ENCODE peak calls at places on chromosomes 3 and 15, in eight cellular contexts. G, E, K, S, D, N, B and M are unnamed samples.
A peak's percentile ranks its signal among the peaks of the same experiment; 100 is the strongest.

GRCh38 chr15:70132148-70132547 is 34.4 kb upstream of the TLE3 start:
- DNase-seq in S (no peak), K (no peak), D (peak; percentile 79), E (no peak), B (no peak), G (no peak), N (peak; percentile 51), M (no peak)

GRCh38 chr3:144770813-144771400 is 799.3 kb downstream of the DIPK2A start:
- DNase-seq in S (no peak), N (no peak), G (no peak), D (peak; percentile 59), E (peak; percentile 41), B (peak; percentile 2), K (no peak), M (no peak)

GRCh38 chr3:184593201-184593922 is 31.8 kb downstream of the EPHB3 start:
- DNase-seq in E (no peak), N (no peak), D (peak; percentile 23), K (no peak), G (no peak), S (no peak), B (no peak), M (peak; percentile 58)

GRCh38 chr3:25804676-25805075 is 14.8 kb downstream of the OXSM start:
- DNase-seq in B (no peak), G (no peak), E (no peak), D (no peak), S (no peak), N (no peak), K (no peak), M (no peak)

GRCh38 chr3:111764645-111765091 is 94.4 kb upstream of the PHLDB2 start:
- DNase-seq in S (no peak), N (no peak), D (peak; percentile 81), G (no peak), E (no peak), K (no peak), B (no peak), M (no peak)

GRCh38 chr15:58443291-58443690 is 11.5 kb downstream of the LIPC start:
- DNase-seq in E (no peak), D (peak; percentile 44), B (no peak), S (no peak), G (no peak), K (no peak), N (no peak), M (no peak)

GRCh38 chr15:73495171-73495570 is 52.2 kb downstream of the REC114 start:
- DNase-seq in S (no peak), B (no peak), E (no peak), N (no peak), G (no peak), D (no peak), K (no peak), M (no peak)

GRCh38 chr15:40782609-40783227 is 12.9 kb downstream of the C15orf62 start:
- DNase-seq in G (no peak), S (peak; percentile 64), D (peak; percentile 28), K (peak; percentile 70), N (peak; percentile 43), B (no peak), E (peak; percentile 79), M (no peak)

GRCh38 chr3:135310317-135310716 is 515.3 kb downstream of the EPHB1 start:
- DNase-seq in D (no peak), B (no peak), N (no peak), K (no peak), E (no peak), G (no peak), S (no peak), M (no peak)

GRCh38 chr3:87435926-87436630 is 159.7 kb upstream of the POU1F1 start:
- DNase-seq in K (no peak), N (no peak), D (peak; percentile 9), G (no peak), B (no peak), E (no peak), S (no peak), M (no peak)

GRCh38 chr15:39854161-39854560 is 65.9 kb downstream of the GPR176 start:
- DNase-seq in G (no peak), K (no peak), D (peak; percentile 60), B (no peak), N (no peak), E (no peak), S (no peak), M (no peak)

GRCh38 chr3:190167936-190168680 is 47.4 kb upstream of the P3H2 start:
- DNase-seq in E (no peak), B (no peak), G (no peak), S (no peak), N (no peak), D (no peak), K (no peak), M (no peak)

GRCh38 chr3:120604784-120605183 is 8.6 kb downstream of the NDUFB4 start:
- DNase-seq in N (no peak), K (no peak), S (no peak), D (no peak), E (peak; percentile 43), G (no peak), B (no peak), M (no peak)

GRCh38 chr15:85795320-85795668 is 569 bp upstream of the KLHL25 start:
- DNase-seq in B (peak; percentile 49), D (peak; percentile 16), N (no peak), S (no peak), G (no peak), E (no peak), K (no peak), M (no peak)

GRCh38 chr15:45333550-45333949 is 44.8 kb downstream of the GATM start:
- DNase-seq in G (no peak), D (peak; percentile 16), E (no peak), S (no peak), K (peak; percentile 22), N (peak; percentile 84), B (no peak), M (no peak)

GRCh38 chr3:120506828-120507774 is 56.3 kb upstream of the FSTL1 start:
- DNase-seq in N (peak; percentile 40), D (peak; percentile 77), G (peak; percentile 68), S (no peak), K (no peak), B (peak; percentile 47), E (peak; percentile 50), M (no peak)

GRCh38 chr15:40500584-40501330 is 30.0 kb downstream of the CHST14 start:
- DNase-seq in D (peak; percentile 59), K (no peak), G (no peak), E (no peak), S (no peak), N (no peak), B (no peak), M (no peak)

GRCh38 chr15:58873267-58873666 is 60.2 kb downstream of the SLTM start:
- DNase-seq in D (peak; percentile 94), B (no peak), E (no peak), K (no peak), S (no peak), N (no peak), G (no peak), M (no peak)

GRCh38 chr3:17078885-17079465 is 194.2 kb downstream of the PLCL2 start:
- DNase-seq in B (no peak), E (no peak), K (no peak), D (no peak), N (no peak), S (no peak), G (no peak), M (no peak)

GRCh38 chr3:86029590-86029989 is 961.4 kb downstream of the VGLL3 start:
- DNase-seq in N (no peak), D (no peak), K (no peak), S (no peak), G (no peak), E (no peak), B (peak; percentile 0), M (no peak)

GRCh38 chr15:39946862-39947261 is 12.9 kb downstream of the EIF2AK4 start:
- DNase-seq in K (no peak), S (no peak), N (no peak), E (no peak), B (no peak), G (no peak), D (peak; percentile 76), M (no peak)

GRCh38 chr3:46659285-46659684 is 34.2 kb downstream of the ALS2CL start:
- DNase-seq in D (no peak), G (peak; percentile 30), S (no peak), N (no peak), E (peak; percentile 55), B (peak; percentile 24), K (no peak), M (no peak)

GRCh38 chr15:43225201-43225949 is 4.6 kb upstream of the EPB42 start:
- DNase-seq in N (no peak), G (no peak), E (peak; percentile 79), S (no peak), D (peak; percentile 81), K (no peak), B (peak; percentile 55), M (no peak)

GRCh38 chr15:36557364-36557763 is 22.1 kb upstream of the CDIN1 start:
- DNase-seq in N (no peak), K (no peak), E (no peak), B (no peak), S (no peak), D (no peak), G (no peak), M (no peak)

GRCh38 chr3:101722394-101723173 is 1.8 kb upstream of the CEP97 start:
- DNase-seq in D (no peak), K (no peak), G (no peak), E (no peak), N (no peak), B (no peak), S (no peak), M (no peak)

GRCh38 chr3:174329321-174329720 is 529.8 kb upstream of the NAALADL2 start:
- DNase-seq in E (no peak), D (peak; percentile 86), B (peak; percentile 33), S (no peak), G (no peak), N (no peak), K (no peak), M (no peak)

GRCh38 chr3:24678441-24678865 is 183.8 kb upstream of the THRB start:
- DNase-seq in G (no peak), B (peak; percentile 28), N (no peak), E (no peak), S (no peak), K (no peak), D (peak; percentile 90), M (no peak)

GRCh38 chr3:138196023-138196422 is 8.9 kb downstream of the ARMC8 start:
- DNase-seq in B (no peak), N (no peak), K (no peak), G (no peak), D (no peak), S (no peak), E (no peak), M (no peak)
- H3K4me1 ChIP-seq in B (no peaks in the 10 kb centered on the region), N (peaks cover 14% of the 10 kb centered on the region), K (peaks cover 3% of the 10 kb centered on the region), G (peaks cover 12% of the 10 kb centered on the region), D (no peaks in the 10 kb centered on the region), S (no peaks in the 10 kb centered on the region), E (no peaks in the 10 kb centered on the region), M (no peaks in the 10 kb centered on the region)

GRCh38 chr15:80436511-80437307 is 32.5 kb downstream of the ARNT2 start:
- DNase-seq in S (no peak), B (peak; percentile 37), D (peak; percentile 80), G (peak; percentile 28), N (no peak), K (no peak), E (no peak), M (no peak)
- H3K4me3 ChIP-seq in S (no peak overlapping the region), B (no peak overlapping the region), D (no peak overlapping the region), G (no peak overlapping the region), N (no peak overlapping the region), K (no peak overlapping the region), E (no peak overlapping the region), M (no peak overlapping the region)

GRCh38 chr3:61570813-61571212 is 9.4 kb downstream of the PTPRG start:
- DNase-seq in S (no peak), B (no peak), D (no peak), K (no peak), G (no peak), N (no peak), E (no peak), M (no peak)
- H3K27ac ChIP-seq in S (no peak overlapping the region), B (no peak overlapping the region), D (no peak overlapping the region), K (no peak overlapping the region), G (peak overlapping the region; percentile 37), N (no peak overlapping the region), E (no peak overlapping the region), M (no peak overlapping the region)

GRCh38 chr15:88638626-88639372 is at the start of gene ISG20:
- DNase-seq in K (peak; percentile 99), B (peak; percentile 94), S (peak; percentile 99), G (peak; percentile 98), D (peak; percentile 97), N (peak; percentile 88), E (peak; percentile 70), M (peak; percentile 95)
- H3K4me1 ChIP-seq in K (peaks cover 55% of the 10 kb centered on the region), B (peaks cover 13% of the 10 kb centered on the region), S (peaks cover 77% of the 10 kb centered on the region), G (peaks cover 23% of the 10 kb centered on the region), D (peaks cover 8% of the 10 kb centered on the region), N (peaks cover 21% of the 10 kb centered on the region), E (peaks cover 5% of the 10 kb centered on the region), M (no peaks in the 10 kb centered on the region)